ENCODE peak calls at places on chromosome 20, in five cellular contexts. Z is A549, D is HepG2, W is GM12878, T is K562. L is an unnamed sample.

GRCh38 chr20:59640267-59640666 is 35.9 kb downstream of the PHACTR3 start:
- DNase-seq in Z (no peak), T (no peak), W (no peak), D (no peak), L (no peak)

GRCh38 chr20:33784225-33784624 is 26.9 kb upstream of the CHMP4B start:
- DNase-seq in W (no peak), D (no peak), Z (no peak), T (no peak), L (no peak)

GRCh38 chr20:41029150-41029872 is 689 bp downstream of the TOP1 start:
- DNase-seq in T (peak), Z (peak), W (no peak), D (no peak), L (no peak)

GRCh38 chr20:61861054-61861841 is 204.4 kb downstream of the TAF4 start:
- DNase-seq in W (no peak), Z (no peak), T (no peak), D (no peak), L (no peak)

GRCh38 chr20:34525709-34526416 is 9.6 kb downstream of the DYNLRB1 start:
- DNase-seq in W (no peak), T (no peak), D (peak), Z (peak), L (peak)

GRCh38 chr20:48262396-48262795 is 477.1 kb upstream of the SULF2 start:
- DNase-seq in Z (no peak), W (no peak), T (no peak), D (no peak), L (no peak)

GRCh38 chr20:45545754-45546453 is 1.3 kb downstream of the EPPIN start:
- DNase-seq in Z (peak), D (peak), T (peak), W (no peak), L (peak)

GRCh38 chr20:50313223-50313820 is 122.7 kb downstream of the CEBPB start:
- DNase-seq in Z (peak), T (peak), D (no peak), W (no peak), L (peak)

GRCh38 chr20:41047975-41048305 is 19.3 kb downstream of the TOP1 start:
- DNase-seq in T (no peak), D (no peak), W (no peak), Z (no peak), L (no peak)

GRCh38 chr20:21705466-21706344 is at the start of gene PAX1:
- DNase-seq in Z (peak), T (no peak), W (no peak), D (no peak), L (no peak)

GRCh38 chr20:62980970-62981369 is 25.8 kb downstream of the BHLHE23 start:
- DNase-seq in Z (peak), D (no peak), T (no peak), W (no peak), L (no peak)

GRCh38 chr20:51583073-51583472 is 40.6 kb upstream of the NFATC2 start:
- DNase-seq in D (no peak), Z (no peak), T (no peak), W (no peak), L (no peak)

GRCh38 chr20:41467690-41468089 is 101.1 kb upstream of the EMILIN3 start:
- DNase-seq in Z (no peak), D (no peak), T (no peak), W (no peak), L (no peak)

GRCh38 chr20:17648306-17648646 is 33.8 kb downstream of the RRBP1 start:
- DNase-seq in W (no peak), D (no peak), Z (no peak), T (no peak), L (no peak)

GRCh38 chr20:50670126-50670862 is 21.0 kb downstream of the RIPOR3 start:
- DNase-seq in T (no peak), W (no peak), D (peak), Z (peak), L (peak)

GRCh38 chr20:52279667-52280180 is 88.1 kb upstream of the ZFP64 start:
- DNase-seq in D (no peak), Z (no peak), T (no peak), W (no peak), L (no peak)

GRCh38 chr20:50592282-50593004 is 82.3 kb downstream of the PTPN1 start:
- DNase-seq in T (no peak), D (no peak), W (no peak), Z (no peak), L (no peak)

GRCh38 chr20:8385247-8385646 is 253.2 kb downstream of the PLCB1 start:
- DNase-seq in W (no peak), D (no peak), T (no peak), Z (no peak), L (peak)

DNA sequence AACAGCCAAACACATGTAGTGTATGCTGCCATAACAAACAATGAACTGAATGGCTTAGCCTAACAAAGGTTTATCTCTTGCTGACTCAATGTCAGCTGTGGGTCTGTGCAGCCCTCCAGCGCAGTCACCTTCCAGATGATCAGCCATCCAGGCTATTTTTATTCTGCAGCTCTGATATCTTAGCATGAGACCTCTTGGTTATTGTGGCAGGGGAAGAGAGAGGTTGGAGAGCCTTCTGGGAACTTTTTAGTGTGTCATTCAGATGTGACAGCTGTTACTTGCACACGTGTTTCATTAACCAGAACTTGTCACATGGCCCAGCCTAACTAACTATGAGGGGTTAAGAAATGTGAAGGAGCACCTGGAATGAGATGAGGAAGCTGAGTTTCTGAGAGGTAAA is 202.5 kb downstream of the DHX35 start:
- DNase-seq in T (no peak), Z (no peak), D (no peak), W (no peak), L (no peak)
- TF ChIP-seq BHLHE40 in T (no peak), Z (no peak), D (no peak), W (no peak), L (no peak)

GRCh38 chr20:44134897-44135810 is 51.8 kb downstream of the JPH2 start:
- DNase-seq in Z (no peak), T (no peak), W (peak), D (no peak), L (no peak)
- H3K4me2 ChIP-seq in Z (no peak), T (no peak), W (no peak), D (no peak), L (peak)

GRCh38 chr20:56426926-56427325 is 14.9 kb downstream of the CASS4 start:
- DNase-seq in T (no peak), W (no peak), D (no peak), Z (no peak), L (no peak)
- H3K27ac ChIP-seq in T (peak), W (no peak), D (no peak), Z (no peak), L (peak)

GRCh38 chr20:24780648-24781047 is 168.4 kb upstream of the CST7 start:
- DNase-seq in D (no peak), Z (no peak), T (no peak), W (no peak), L (no peak)

GRCh38 chr20:24782801-24783630 is 166.1 kb upstream of the CST7 start:
- DNase-seq in D (peak), Z (no peak), W (no peak), T (no peak), L (no peak)

GRCh38 chr20:24781061-24781980 is 167.7 kb upstream of the CST7 start:
- DNase-seq in Z (peak), T (no peak), W (no peak), D (peak), L (peak)

GRCh38 chr20:24783631-24784492 is 165.2 kb upstream of the CST7 start:
- DNase-seq in D (peak), W (peak), Z (peak), T (no peak), L (no peak)

DNA sequence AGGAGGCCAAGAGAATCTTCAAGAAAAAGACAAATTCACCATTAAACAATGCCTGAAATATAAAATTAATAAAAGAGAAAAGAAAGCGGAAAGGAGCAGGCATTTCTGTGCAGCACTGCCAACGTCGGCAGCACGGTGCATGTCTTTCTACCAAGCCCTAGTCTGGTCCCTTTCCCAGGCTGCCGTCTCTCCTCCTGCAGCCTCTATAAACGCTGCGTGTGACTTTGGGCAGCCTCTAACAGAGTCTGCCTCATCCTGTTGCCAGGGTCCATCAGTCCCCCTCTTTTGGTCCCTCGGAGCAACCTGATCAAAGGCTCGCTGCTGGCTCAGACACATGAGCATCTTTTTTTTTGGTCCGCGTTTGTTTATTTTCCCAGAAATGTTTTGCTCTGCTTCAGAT is 166.8 kb upstream of the CST7 start:
- DNase-seq in T (no peak), W (no peak), D (no peak), Z (no peak), L (no peak)
- TF ChIP-seq BHLHE40 in T (no peak), W (no peak), D (no peak), Z (no peak), L (no peak)

DNA sequence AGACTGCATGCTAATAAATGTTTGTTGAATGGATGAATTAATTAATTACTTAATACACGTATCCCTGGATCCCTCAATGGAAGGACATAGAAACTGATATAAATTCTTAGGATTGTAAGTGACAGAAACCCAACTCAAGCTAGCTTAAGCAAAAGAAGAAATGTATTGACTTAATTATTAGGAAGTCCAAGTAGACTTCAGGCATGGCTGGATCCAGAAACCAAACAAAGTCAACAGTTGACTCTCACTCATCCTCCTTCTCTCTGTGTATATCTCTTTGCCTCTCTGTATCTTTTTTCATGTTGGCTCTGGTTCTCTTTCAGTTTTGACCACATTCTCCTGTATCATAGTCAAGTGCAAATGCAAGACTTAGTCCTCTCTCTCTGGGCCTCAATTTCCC is 82.0 kb upstream of the CTNNBL1 start:
- DNase-seq in D (no peak), W (no peak), Z (no peak), T (no peak), L (no peak)
- H3K4me2 ChIP-seq in D (no peak), W (no peak), Z (no peak), T (no peak), L (no peak)

GRCh38 chr20:25063981-25064380 is 6.0 kb upstream of the ACSS1 start:
- DNase-seq in T (no peak), Z (no peak), D (no peak), W (no peak), L (no peak)

GRCh38 chr20:25062841-25063240 is 4.9 kb upstream of the ACSS1 start:
- DNase-seq in T (no peak), D (no peak), W (no peak), Z (no peak), L (no peak)

GRCh38 chr20:25061103-25061799 is 3.3 kb upstream of the ACSS1 start:
- DNase-seq in W (no peak), Z (no peak), T (no peak), D (peak), L (no peak)

GRCh38 chr20:25063546-25063945 is 5.6 kb upstream of the ACSS1 start:
- DNase-seq in D (no peak), Z (no peak), T (no peak), W (no peak), L (no peak)

DNA sequence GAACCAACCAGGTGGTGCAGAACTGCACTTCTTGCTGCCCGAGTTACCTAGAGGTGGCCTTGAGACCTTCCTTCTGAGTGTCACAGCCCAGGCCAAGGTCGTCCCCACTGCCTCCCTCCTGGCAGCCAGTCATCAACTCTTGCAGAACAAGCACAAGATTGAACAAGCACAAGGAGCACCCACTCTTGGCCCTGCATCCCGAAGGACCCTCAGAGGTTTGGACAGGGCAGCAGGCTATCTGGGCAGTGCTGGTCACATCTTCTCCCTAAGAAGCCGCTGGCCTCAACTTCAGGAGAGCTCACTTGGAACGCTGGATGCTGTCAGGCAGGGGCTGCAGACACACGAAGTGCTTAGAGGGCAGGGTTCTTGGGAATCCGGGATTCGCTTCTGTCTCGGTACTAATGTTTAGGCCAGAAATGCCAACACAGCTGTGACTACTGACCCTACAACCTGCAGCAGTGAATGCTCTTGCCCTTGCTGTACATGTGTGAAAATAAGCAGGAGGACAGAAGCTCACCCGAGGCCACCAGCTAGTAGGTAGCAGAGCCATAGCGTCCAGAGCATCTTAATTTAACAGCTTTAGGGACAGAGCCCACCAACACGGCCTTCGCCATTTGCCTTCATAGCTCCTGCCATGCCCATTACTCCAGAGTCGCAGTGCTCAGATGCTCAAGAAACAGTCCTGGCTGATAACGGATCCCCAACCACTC is 4.0 kb upstream of the ACSS1 start:
- DNase-seq in Z (no peak), T (no peak), W (no peak), D (no peak), L (no peak)
- H3K27ac ChIP-seq in Z (no peak), T (no peak), W (no peak), D (no peak), L (no peak)